ENCODE peak calls at places on chromosomes 1 and 21, in nine cellular contexts. H, O, K, Z, F, L, P, C and E are unnamed samples.

GRCh38 chr21:33540711-33541104 is 1.2 kb downstream of the GART start:
- DNase-seq in H (no peak), Z (no peak), F (no peak), L (no peak), C (no peak), O (no peak), K (no peak), P (no peak), E (no peak)

GRCh38 chr1:109923131-109923945 is 12.7 kb downstream of the CSF1 start:
- DNase-seq in L (no peak), K (no peak), Z (no peak), F (no peak), H (no peak), P (no peak), C (peak; percentile 57), O (no peak), E (no peak)

GRCh38 chr21:26087223-26087918 is 83.2 kb downstream of the APP start:
- DNase-seq in F (no peak), K (no peak), O (no peak), L (no peak), Z (no peak), P (no peak), H (no peak), C (no peak), E (no peak)

GRCh38 chr21:45286671-45287437 is 841 bp downstream of the POFUT2 start:
- DNase-seq in P (no peak), O (no peak), L (peak; percentile 50), F (no peak), K (no peak), H (no peak), Z (no peak), C (no peak), E (no peak)

GRCh38 chr1:156664949-156665411 is 12.2 kb downstream of the NES start:
- DNase-seq in K (no peak), O (no peak), L (no peak), Z (no peak), F (no peak), C (no peak), P (no peak), H (no peak), E (peak; percentile 59)

GRCh38 chr1:245512181-245512888 is 357.6 kb downstream of the KIF26B start:
- DNase-seq in C (no peak), O (no peak), L (no peak), K (no peak), H (no peak), Z (no peak), P (peak; percentile 34), F (peak; percentile 80), E (peak; percentile 31)

GRCh38 chr1:33426906-33427305 is 4.0 kb downstream of the PHC2 start:
- DNase-seq in K (no peak), L (no peak), P (no peak), O (no peak), Z (no peak), H (no peak), F (no peak), C (no peak), E (no peak)

GRCh38 chr1:67708606-67709005 is 23.6 kb downstream of the GADD45A start:
- DNase-seq in Z (no peak), O (no peak), H (no peak), L (no peak), K (no peak), C (no peak), P (no peak), F (no peak), E (no peak)

GRCh38 chr1:37861151-37861550 is 1.8 kb upstream of the MTF1 start:
- DNase-seq in O (no peak), K (no peak), L (no peak), P (no peak), F (no peak), C (no peak), Z (no peak), H (no peak), E (no peak)

GRCh38 chr1:163528710-163529348 is 207.1 kb downstream of the NUF2 start:
- DNase-seq in O (peak; percentile 40), C (peak; percentile 25), L (no peak), F (peak; percentile 29), K (no peak), Z (no peak), P (no peak), H (no peak), E (no peak)

GRCh38 chr1:203985044-203985443 is 87.9 kb upstream of the SOX13 start:
- DNase-seq in C (no peak), K (no peak), O (no peak), P (no peak), H (no peak), L (no peak), F (no peak), Z (no peak), E (no peak)

GRCh38 chr1:2795926-2796325 is 5.6 kb downstream of the TTC34 start:
- DNase-seq in F (no peak), K (no peak), P (no peak), C (no peak), Z (no peak), O (no peak), L (peak; percentile 14), H (no peak), E (no peak)

GRCh38 chr1:243751506-243751905 is 98.5 kb downstream of the AKT3 start:
- DNase-seq in H (no peak), O (no peak), C (no peak), Z (no peak), P (no peak), F (no peak), L (no peak), K (no peak), E (no peak)

GRCh38 chr1:201125805-201126204 is 1.2 kb downstream of the ASCL5 start:
- DNase-seq in O (no peak), L (no peak), F (no peak), P (peak; percentile 9), H (no peak), K (no peak), Z (no peak), C (no peak), E (no peak)

GRCh38 chr21:45130324-45130774 is 56.0 kb downstream of the ADARB1 start:
- DNase-seq in P (no peak), C (no peak), Z (no peak), K (no peak), O (peak; percentile 87), F (no peak), H (no peak), L (no peak), E (peak; percentile 47)

GRCh38 chr1:91699339-91699970 is 186.5 kb downstream of the TGFBR3 start:
- DNase-seq in O (no peak), F (no peak), L (no peak), K (peak; percentile 90), P (no peak), C (no peak), Z (no peak), H (no peak), E (no peak)

GRCh38 chr1:26744075-26744958 is 43.4 kb upstream of the PIGV start:
- DNase-seq in Z (peak; percentile 77), K (no peak), C (no peak), L (peak; percentile 79), H (peak; percentile 76), O (peak; percentile 91), P (peak; percentile 63), F (peak; percentile 12), E (peak; percentile 75)

GRCh38 chr21:38905328-38905727 is 99.6 kb downstream of the ETS2 start:
- DNase-seq in L (no peak), F (no peak), O (no peak), H (no peak), P (no peak), Z (no peak), K (no peak), C (no peak), E (no peak)

GRCh38 chr1:40646385-40646784 is 19.1 kb downstream of the RIMS3 start:
- DNase-seq in H (no peak), C (no peak), F (no peak), O (peak; percentile 20), Z (no peak), P (no peak), K (no peak), L (no peak), E (no peak)

GRCh38 chr1:25544819-25545218 is 1.4 kb downstream of the LDLRAP1 start:
- DNase-seq in F (no peak), Z (no peak), K (no peak), C (no peak), O (no peak), P (peak; percentile 49), H (no peak), L (peak; percentile 22), E (no peak)

GRCh38 chr1:52002038-52002917 is 11.8 kb upstream of the RAB3B start:
- DNase-seq in P (peak; percentile 72), H (peak; percentile 59), O (peak; percentile 87), Z (peak; percentile 7), K (peak; percentile 80), L (no peak), F (peak; percentile 73), C (peak; percentile 83), E (peak; percentile 85)

GRCh38 chr1:44237721-44238457 is 24.6 kb downstream of the DMAP1 start:
- DNase-seq in Z (peak; percentile 51), H (peak; percentile 29), O (peak; percentile 34), C (peak; percentile 97), F (no peak), K (no peak), P (no peak), L (peak; percentile 63), E (no peak)

GRCh38 chr1:202117898-202118371 is 4.8 kb upstream of the GPR37L1 start:
- DNase-seq in H (no peak), F (no peak), K (no peak), L (no peak), P (no peak), C (no peak), Z (no peak), O (no peak), E (no peak)

GRCh38 chr1:210440081-210440480 is 111.4 kb downstream of the HHAT start:
- DNase-seq in L (no peak), K (no peak), P (no peak), C (no peak), Z (no peak), F (no peak), H (no peak), O (no peak), E (no peak)

GRCh38 chr1:42044346-42044745 is 108.9 kb upstream of the GUCA2B start:
- DNase-seq in Z (no peak), P (no peak), K (no peak), O (no peak), F (no peak), C (no peak), L (no peak), H (no peak), E (no peak)

GRCh38 chr1:65141394-65141793 is 6.6 kb upstream of the AK4 start:
- DNase-seq in K (no peak), P (no peak), Z (no peak), C (no peak), F (no peak), H (no peak), L (no peak), O (no peak), E (peak; percentile 57)

GRCh38 chr1:67970088-67970487 is 80.3 kb downstream of the DIRAS3 start:
- DNase-seq in L (no peak), K (peak; percentile 76), C (no peak), F (no peak), Z (no peak), O (peak; percentile 89), H (no peak), P (no peak), E (peak; percentile 46)

GRCh38 chr1:77322061-77322900 is 40.5 kb downstream of the AK5 start:
- DNase-seq in F (no peak), H (no peak), L (no peak), C (no peak), Z (no peak), O (peak; percentile 89), P (no peak), K (peak; percentile 71), E (peak; percentile 43)

GRCh38 chr21:28541371-28542112 is 451.1 kb downstream of the LTN1 start:
- DNase-seq in P (no peak), C (no peak), L (no peak), F (no peak), Z (no peak), O (peak; percentile 10), K (no peak), H (no peak), E (no peak)

GRCh38 chr1:164836614-164837018 is 277.6 kb downstream of the PBX1 start:
- DNase-seq in Z (no peak), H (no peak), O (no peak), C (no peak), L (no peak), P (peak; percentile 54), F (peak; percentile 50), K (no peak), E (no peak)

GRCh38 chr1:244920911-244921310 is 56.6 kb upstream of the HNRNPU start:
- DNase-seq in Z (no peak), C (no peak), P (no peak), F (no peak), L (no peak), O (no peak), H (no peak), K (no peak), E (no peak)